ENCODE peak calls at places on chromosome 17, in eight cellular contexts. N, O, M, W, D, T, I and V are unnamed samples.

GRCh38 chr17:45873728-45874127 is 20.6 kb upstream of the MAPT start:
- DNase-seq in N (no peak), O (no peak), M (no peak), W (peak; percentile 71), D (no peak), T (no peak), I (no peak), V (no peak)

GRCh38 chr17:17989618-17990017 is 17.0 kb downstream of the DRC3 start:
- DNase-seq in N (no peak), O (no peak), M (no peak), W (no peak), D (no peak), T (no peak), I (no peak), V (no peak)

GRCh38 chr17:83180996-83181481 is 101.6 kb downstream of the METRNL start:
- DNase-seq in N (no peak), O (no peak), M (no peak), W (no peak), D (no peak), T (no peak), I (no peak), V (peak; percentile 34)

GRCh38 chr17:71117461-71117860 is 948.1 kb downstream of the KCNJ2 start:
- DNase-seq in N (no peak), O (no peak), M (no peak), W (no peak), D (no peak), T (peak; percentile 29), I (no peak), V (no peak)

GRCh38 chr17:6947745-6948144 is 48.1 kb upstream of the ALOX12 start:
- DNase-seq in N (no peak), O (no peak), M (no peak), W (no peak), D (no peak), T (no peak), I (no peak), V (no peak)

GRCh38 chr17:42438600-42439567 is 15.8 kb upstream of the CAVIN1 start:
- DNase-seq in N (no peak), O (no peak), M (no peak), W (no peak), D (peak; percentile 46), T (peak; percentile 31), I (peak; percentile 40), V (peak; percentile 70)

GRCh38 chr17:60327122-60327869 is 64.6 kb downstream of the USP32 start:
- DNase-seq in N (no peak), O (peak; percentile 78), M (no peak), W (no peak), D (no peak), T (no peak), I (no peak), V (no peak)

GRCh38 chr17:73313526-73314127 is 1.8 kb upstream of the CDC42EP4 start:
- DNase-seq in N (no peak), O (no peak), M (no peak), W (no peak), D (no peak), T (no peak), I (no peak), V (no peak)

GRCh38 chr17:19991252-19991885 is 13.7 kb upstream of the AKAP10 start:
- DNase-seq in N (no peak), O (no peak), M (no peak), W (no peak), D (no peak), T (no peak), I (no peak), V (no peak)

GRCh38 chr17:36940313-36941264 is 3.3 kb downstream of the LHX1 start:
- DNase-seq in N (no peak), O (no peak), M (no peak), W (no peak), D (no peak), T (no peak), I (no peak), V (no peak)

GRCh38 chr17:63758428-63758827 is 15.0 kb downstream of the CCDC47 start:
- DNase-seq in N (no peak), O (no peak), M (no peak), W (no peak), D (no peak), T (no peak), I (no peak), V (no peak)

GRCh38 chr17:66200685-66201092 is 8.8 kb upstream of the CEP112 start:
- DNase-seq in N (no peak), O (no peak), M (no peak), W (peak; percentile 90), D (peak; percentile 59), T (peak; percentile 84), I (peak; percentile 79), V (peak; percentile 74)
- TF ChIP-seq CTCF in N (peak; percentile 30), O (peak; percentile 53), M (peak; percentile 74), W (peak; percentile 87), D (peak; percentile 83), T (peak; percentile 81), I (peak; percentile 67), V (peak; percentile 80)

DNA sequence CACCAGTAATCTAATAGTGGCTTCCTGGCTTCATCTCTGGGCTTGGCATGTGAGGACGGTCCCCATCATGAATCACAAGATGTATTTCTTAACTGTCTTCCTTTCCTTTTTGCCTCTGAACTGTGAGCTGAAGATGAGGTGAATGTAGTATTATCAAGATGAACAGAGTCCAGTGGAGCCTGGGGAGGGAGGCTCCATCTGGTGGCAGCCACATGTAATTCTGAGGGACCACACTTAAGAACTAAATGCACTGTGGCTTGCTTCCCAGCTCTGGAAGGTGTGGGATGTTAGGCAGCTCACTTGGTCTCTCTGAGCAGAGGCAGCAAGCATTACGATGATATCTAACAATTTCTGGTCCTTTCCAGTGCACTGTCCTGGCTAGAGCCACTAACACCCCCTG is 354.9 kb upstream of the ASIC2 start:
- DNase-seq in N (no peak), O (peak; percentile 65), M (no peak), W (peak; percentile 7), D (no peak), T (peak; percentile 18), I (no peak), V (peak; percentile 10)
- H3K4me3 ChIP-seq in N (no peak overlapping the region), O (no peak overlapping the region), M (no peak overlapping the region), W (no peak overlapping the region), D (no peak overlapping the region), T (no peak overlapping the region), I (no peak overlapping the region), V (no peak overlapping the region)

GRCh38 chr17:8965394-8966168 is at the start of gene PIK3R5:
- DNase-seq in N (peak; percentile 48), O (no peak), M (no peak), W (no peak), D (peak; percentile 65), T (no peak), I (no peak), V (no peak)
- TF ChIP-seq CTCF in N (no peak), O (no peak), M (no peak), W (no peak), D (no peak), T (no peak), I (no peak), V (no peak)

DNA sequence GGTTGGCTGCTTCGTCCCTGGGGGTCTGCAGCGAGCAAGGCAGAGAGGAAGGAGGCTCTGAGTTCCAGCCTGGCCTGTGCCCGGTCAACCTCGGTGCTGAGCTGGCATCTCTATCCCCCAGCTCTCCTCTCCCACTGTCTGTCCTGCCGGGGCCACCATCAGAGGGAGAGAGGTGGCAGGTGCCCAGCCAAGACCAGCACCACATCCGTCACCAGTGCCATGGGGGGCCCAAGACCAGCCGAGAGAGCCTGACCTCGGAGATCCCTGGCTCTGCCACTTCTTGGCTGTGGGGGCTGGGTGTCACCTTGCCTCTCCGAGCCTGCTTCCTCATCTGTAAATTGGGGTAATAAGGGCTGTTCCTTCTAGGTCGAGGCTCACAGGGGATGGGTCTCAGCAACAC is 560 bp upstream of the P2RX1 start:
- DNase-seq in N (no peak), O (no peak), M (no peak), W (no peak), D (no peak), T (no peak), I (no peak), V (no peak)
- H3K4me3 ChIP-seq in N (no peak overlapping the region), O (no peak overlapping the region), M (no peak overlapping the region), W (no peak overlapping the region), D (peak overlapping the region; percentile 31), T (no peak overlapping the region), I (no peak overlapping the region), V (no peak overlapping the region)